ENCODE peak calls at places on chromosomes 11 and 22, in eight cellular contexts. M is M059J; J is AG09309; Q is activated naive CD4-positive, alpha-beta T cell treated with anti-CD3 and anti-CD28 coated beads, Interleukin-2, amount 10 ng/mL, durations not matched to agents 7 days and 5 days; R is HEK293T; F is effector memory CD4-positive, alpha-beta T cell; Y is NCI-H1436; D is GM12891. X is an unnamed sample.
A peak's percentile ranks its signal among the peaks of the same experiment; 100 is the strongest.

GRCh38 chr11:71212871-71213559 is 39.4 kb downstream of the SHANK2 start:
- DNase-seq in Y (no peak), J (no peak), M (no peak), R (no peak), D (no peak), F (no peak), Q (no peak), X (no peak)

GRCh38 chr11:69703711-69704507 is at the start of gene FGF19:
- DNase-seq in J (no peak), Y (no peak), Q (no peak), D (no peak), R (no peak), M (no peak), F (no peak), X (no peak)

GRCh38 chr11:117587416-117587815 is 209.6 kb downstream of the DSCAML1 start:
- DNase-seq in J (no peak), D (no peak), Q (no peak), Y (no peak), F (no peak), R (no peak), M (no peak), X (no peak)

GRCh38 chr22:41308544-41308947 is 7.2 kb downstream of the ZC3H7B start:
- DNase-seq in Q (no peak), R (no peak), F (no peak), D (no peak), Y (no peak), J (no peak), M (no peak), X (no peak)

GRCh38 chr11:293852-294661 is 5.1 kb downstream of the PGGHG start:
- DNase-seq in F (no peak), R (no peak), M (no peak), D (no peak), J (no peak), Q (no peak), Y (no peak), X (no peak)

GRCh38 chr11:78791254-78791653 is 216.6 kb upstream of the NARS2 start:
- DNase-seq in J (no peak), F (no peak), M (peak; percentile 26), Y (no peak), Q (no peak), R (no peak), D (no peak), X (no peak)

GRCh38 chr11:27158763-27159679 is 118.4 kb downstream of the BBOX1 start:
- DNase-seq in D (peak; percentile 14), J (peak; percentile 65), Q (peak; percentile 21), M (peak; percentile 76), Y (peak; percentile 30), R (peak; percentile 77), F (no peak), X (peak; percentile 80)

GRCh38 chr11:94604496-94604895 is 37.3 kb downstream of the PIWIL4 start:
- DNase-seq in M (peak; percentile 83), J (no peak), R (no peak), Q (no peak), Y (no peak), F (no peak), D (no peak), X (no peak)

GRCh38 chr22:29331658-29332300 is 16.3 kb upstream of the RASL10A start:
- DNase-seq in M (no peak), F (no peak), J (no peak), Y (no peak), Q (no peak), D (no peak), R (no peak), X (no peak)

GRCh38 chr11:96341237-96342130 is 1.5 kb downstream of the MAML2 start:
- DNase-seq in F (peak; percentile 60), R (no peak), D (peak; percentile 29), Y (no peak), M (peak; percentile 78), Q (peak; percentile 82), J (no peak), X (peak; percentile 51)

GRCh38 chr11:9687736-9688494 is 24.0 kb downstream of the SWAP70 start:
- DNase-seq in Y (no peak), R (no peak), J (no peak), M (peak; percentile 50), F (no peak), D (no peak), Q (no peak), X (no peak)

GRCh38 chr11:86288776-86289507 is 13.1 kb upstream of the HIKESHI start:
- DNase-seq in R (no peak), D (no peak), Q (no peak), F (no peak), M (no peak), J (no peak), Y (no peak), X (no peak)

GRCh38 chr11:2795491-2795991 is 90.0 kb downstream of the CDKN1C start:
- DNase-seq in M (no peak), D (no peak), J (no peak), Q (peak; percentile 14), R (no peak), Y (no peak), F (no peak), X (no peak)

GRCh38 chr11:7278314-7278917 is 26.7 kb downstream of the SYT9 start:
- DNase-seq in M (peak; percentile 24), J (peak; percentile 2), F (no peak), D (no peak), R (peak; percentile 50), Q (peak; percentile 24), Y (peak; percentile 3), X (peak; percentile 48)